ENCODE peak calls at places on chromosomes 4 and X, in five cellular contexts. V, I, Q, G and Z are unnamed samples.

GRCh38 chr4:177251237-177251636 is 58.4 kb upstream of the NEIL3 start:
- DNase-seq in G (no peak), I (no peak), Q (no peak), V (no peak), Z (no peak)

GRCh38 chrX:11137543-11138139 is 26.5 kb downstream of the HCCS start:
- DNase-seq in V (no peak), I (no peak), Q (no peak), G (no peak), Z (peak)

GRCh38 chr4:147480891-147481576 is at the start of gene EDNRA:
- DNase-seq in Q (peak), V (peak), G (peak), I (peak), Z (no peak)

GRCh38 chrX:45505214-45505613 is 304.5 kb upstream of the DIPK2B start:
- DNase-seq in G (no peak), I (no peak), Q (no peak), V (no peak), Z (no peak)

GRCh38 chrX:13742397-13743176 is 8.0 kb downstream of the OFD1 start:
- DNase-seq in V (no peak), Q (no peak), I (no peak), G (no peak), Z (no peak)

GRCh38 chr4:169952236-169953088 is 73.7 kb downstream of the MFAP3L start:
- DNase-seq in Q (no peak), I (no peak), G (no peak), V (no peak), Z (no peak)

GRCh38 chr4:187010052-187010451 is 286.4 kb upstream of the FAT1 start:
- DNase-seq in G (no peak), V (no peak), I (no peak), Q (no peak), Z (no peak)

GRCh38 chrX:39955621-39956020 is 142.1 kb downstream of the BCOR start:
- DNase-seq in I (no peak), V (no peak), Q (no peak), G (no peak), Z (no peak)

GRCh38 chrX:18617351-18617750 is 54.6 kb downstream of the RS1 start:
- DNase-seq in I (peak), Q (no peak), V (no peak), G (no peak), Z (no peak)

GRCh38 chrX:103879339-103879738 is 47.3 kb upstream of the RAB9B start:
- DNase-seq in I (peak), V (no peak), G (no peak), Q (no peak), Z (no peak)

GRCh38 chr4:44086753-44087152 is 361.9 kb downstream of the KCTD8 start:
- DNase-seq in Q (no peak), G (no peak), V (no peak), I (no peak), Z (no peak)

GRCh38 chr4:48173055-48173991 is 39.3 kb upstream of the TXK start:
- DNase-seq in V (no peak), I (peak), G (no peak), Q (no peak), Z (peak)

GRCh38 chr4:83002329-83002728 is 8.3 kb downstream of the LIN54 start:
- DNase-seq in Q (no peak), G (no peak), V (no peak), I (no peak), Z (no peak)

GRCh38 chrX:75746891-75747639 is 38.0 kb downstream of the MAGEE2 start:
- DNase-seq in G (peak), Q (peak), I (peak), V (peak), Z (no peak)

GRCh38 chr4:169414913-169415312 is 144.2 kb upstream of the SH3RF1 start:
- DNase-seq in Q (no peak), V (no peak), G (no peak), I (no peak), Z (no peak)

GRCh38 chrX:1178580-1179057 is 33.8 kb downstream of the CRLF2 start:
- DNase-seq in G (no peak), I (peak), V (no peak), Q (no peak), Z (no peak)

GRCh38 chr4:12488672-12489071 is 995.5 kb downstream of the RAB28 start:
- DNase-seq in I (no peak), G (peak), V (no peak), Q (no peak), Z (no peak)

GRCh38 chrX:69158166-69159040 is 6.8 kb downstream of the PJA1 start:
- DNase-seq in I (peak), Q (no peak), G (peak), V (peak), Z (no peak)

GRCh38 chr4:996994-997374 is 3.8 kb upstream of the SLC26A1 start:
- DNase-seq in I (no peak), Q (no peak), V (no peak), G (no peak), Z (no peak)

GRCh38 chr4:177740563-177740962 is 298.3 kb upstream of the AGA start:
- DNase-seq in Q (no peak), G (no peak), I (peak), V (no peak), Z (no peak)

GRCh38 chr4:66590488-66591215 is 920.4 kb upstream of the EPHA5 start:
- DNase-seq in V (no peak), G (no peak), Q (no peak), I (no peak), Z (peak)

GRCh38 chrX:151537572-151537971 is 25.9 kb upstream of the PASD1 start:
- DNase-seq in I (no peak), V (no peak), G (no peak), Q (no peak), Z (no peak)

GRCh38 chr4:47532658-47533057 is 47.6 kb downstream of the ATP10D start:
- DNase-seq in Q (no peak), V (no peak), G (no peak), I (no peak), Z (no peak)

GRCh38 chr4:102493794-102494193 is 7.4 kb upstream of the NFKB1 start:
- DNase-seq in V (no peak), Q (no peak), I (no peak), G (no peak), Z (no peak)

GRCh38 chr4:106707776-106708603 is 328.1 kb downstream of the DKK2 start:
- DNase-seq in I (no peak), V (no peak), Q (no peak), G (no peak), Z (no peak)

GRCh38 chr4:123397276-123398150 is 918 bp downstream of the SPRY1 start:
- DNase-seq in Q (peak), G (peak), I (no peak), V (peak), Z (no peak)

GRCh38 chr4:8278421-8279287 is 9.1 kb downstream of the HTRA3 start:
- DNase-seq in V (no peak), I (peak), G (peak), Q (no peak), Z (peak)

GRCh38 chrX:73481521-73481920 is 34.7 kb downstream of the CDX4 start:
- DNase-seq in V (no peak), Q (no peak), I (no peak), G (no peak), Z (no peak)

GRCh38 chr4:164725066-164725465 is 28.9 kb upstream of the SMIM31 start:
- DNase-seq in G (no peak), I (no peak), Q (no peak), V (no peak), Z (no peak)

GRCh38 chr4:113998026-113998425 is 18.6 kb upstream of the ARSJ start:
- DNase-seq in G (no peak), Q (no peak), I (no peak), V (no peak), Z (no peak)

GRCh38 chrX:37888010-37888409 is 40.6 kb upstream of the DYNLT3 start:
- DNase-seq in I (no peak), V (no peak), G (no peak), Q (no peak), Z (no peak)

GRCh38 chr4:53014881-53015280 is 152.8 kb downstream of the RASL11B start:
- DNase-seq in Q (no peak), I (no peak), G (no peak), V (no peak), Z (no peak)

GRCh38 chr4:957231-957580 is 16.2 kb downstream of the DGKQ start:
- DNase-seq in I (no peak), Q (no peak), V (no peak), G (peak), Z (no peak)

GRCh38 chr4:182847543-182847942 is 69.6 kb downstream of the DCTD start:
- DNase-seq in I (no peak), Q (no peak), V (no peak), G (no peak), Z (no peak)

GRCh38 chr4:173057906-173058305 is 110.7 kb upstream of the GALNT7 start:
- DNase-seq in I (no peak), Q (no peak), V (no peak), G (no peak), Z (no peak)

GRCh38 chr4:77148081-77148480 is 8.9 kb upstream of the CCNG2 start:
- DNase-seq in Q (no peak), I (no peak), V (no peak), G (no peak), Z (no peak)

GRCh38 chr4:143482753-143483362 is 30.6 kb upstream of the SMARCA5 start:
- DNase-seq in I (peak), V (peak), Q (no peak), G (no peak), Z (peak)

GRCh38 chrX:118726887-118727685 is at the start of gene IL13RA1:
- DNase-seq in G (peak), V (peak), I (peak), Q (peak), Z (no peak)

GRCh38 chr4:22052076-22052475 is 103.5 kb upstream of the KCNIP4 start:
- DNase-seq in I (no peak), V (no peak), Q (no peak), G (no peak), Z (no peak)
- TF ChIP-seq CTCF in I (no peak), V (no peak), Q (no peak), G (no peak), Z (no peak)

DNA sequence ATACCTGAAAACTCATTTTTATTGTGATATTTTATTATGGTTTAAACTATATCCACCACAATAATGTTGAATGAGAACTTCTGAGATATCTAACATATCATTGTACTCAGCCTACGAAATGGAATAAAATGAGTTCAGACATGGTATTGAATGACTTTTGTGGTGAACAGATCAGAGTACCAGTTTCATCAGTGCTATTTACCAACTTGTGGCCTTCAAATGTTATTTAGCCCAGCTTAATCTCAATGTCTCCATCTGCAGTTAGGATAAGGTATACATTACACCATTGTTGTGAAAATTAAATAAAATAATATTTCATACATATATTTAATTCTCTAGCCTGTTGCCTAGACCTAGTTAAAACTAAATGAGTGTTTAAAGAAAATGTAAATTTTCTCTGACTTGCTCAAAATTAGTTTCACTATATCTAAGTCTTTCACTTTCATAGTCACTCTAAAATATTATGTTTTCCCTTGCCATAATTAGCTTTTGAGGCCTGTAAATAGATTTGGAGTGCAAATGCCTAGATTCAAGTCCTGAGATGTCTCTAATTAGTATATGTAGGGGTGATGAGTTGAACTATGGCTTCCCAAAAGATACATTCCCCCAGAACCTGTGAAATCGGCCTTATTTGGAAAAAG is 594.2 kb downstream of the STPG2 start:
- DNase-seq in V (no peak), Q (no peak), I (no peak), G (no peak), Z (no peak)
- TF ChIP-seq CTCF in V (no peak), Q (no peak), I (no peak), G (no peak), Z (no peak)

DNA sequence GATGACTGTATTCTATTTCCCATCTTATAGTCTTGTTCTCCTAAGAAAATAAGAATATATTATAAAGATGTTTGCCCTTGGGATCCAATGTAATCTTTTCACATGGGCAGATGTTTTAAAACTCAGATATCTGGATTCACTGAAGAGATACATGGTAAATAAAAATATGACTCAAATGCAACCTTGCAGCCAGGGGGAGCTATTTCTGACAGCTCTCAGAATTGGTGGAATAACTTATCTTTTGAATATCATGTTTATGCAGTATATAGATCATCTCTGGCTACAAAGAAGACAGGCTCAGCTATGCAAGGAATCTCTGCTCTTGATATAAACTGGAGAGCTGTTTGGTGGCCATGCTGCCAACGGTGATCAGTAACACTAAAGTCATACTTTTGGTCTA is 274.7 kb downstream of the GLUD2 start:
- DNase-seq in G (no peak), Q (no peak), V (no peak), I (peak), Z (no peak)
- TF ChIP-seq CTCF in G (no peak), Q (no peak), V (no peak), I (no peak), Z (no peak)

DNA sequence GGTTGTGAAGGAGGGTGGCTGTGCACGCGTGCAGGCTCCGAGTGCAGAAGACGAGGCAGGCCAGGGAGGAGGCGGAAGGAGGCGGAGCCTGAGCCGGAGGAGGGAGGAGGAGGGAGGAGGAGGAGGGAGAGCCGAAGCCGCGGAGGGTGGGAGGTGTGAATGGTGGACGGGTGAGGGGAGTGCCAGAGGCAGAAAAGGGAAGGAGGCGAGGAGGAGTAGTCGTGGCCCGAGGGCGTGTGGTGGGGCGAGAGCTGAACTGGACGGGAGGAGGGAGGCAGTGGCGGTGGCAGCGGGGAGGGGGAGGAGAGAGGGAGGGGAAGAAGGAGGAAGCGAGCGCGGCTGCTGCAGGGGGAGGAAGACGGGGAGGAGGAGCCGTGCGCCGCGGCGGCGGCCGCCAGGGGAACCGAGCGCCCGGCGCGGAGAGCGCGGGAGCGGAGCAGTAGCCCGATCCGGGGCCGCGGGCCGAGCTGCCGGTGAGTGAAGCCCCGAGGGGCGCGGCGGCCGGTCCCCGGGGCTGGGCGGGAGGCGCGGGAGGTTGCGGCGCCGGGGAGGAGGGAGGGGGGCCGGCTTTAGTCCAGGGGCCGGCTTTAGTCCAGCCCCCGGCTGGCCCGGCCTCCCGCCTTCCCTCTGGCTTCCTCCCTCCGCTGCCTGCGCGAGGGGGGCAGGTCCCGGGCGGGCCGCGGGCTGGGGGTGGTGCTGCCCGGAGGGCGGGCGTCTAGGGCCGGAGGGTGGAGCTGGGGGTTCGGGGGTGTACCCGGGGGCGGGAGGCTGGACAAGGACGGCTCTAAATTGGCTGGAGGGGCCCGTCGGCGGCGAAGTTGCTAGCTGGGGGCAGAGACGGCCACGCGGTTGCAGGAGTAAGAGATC is at the start of gene TMEM164:
- DNase-seq in Q (peak), V (peak), G (peak), I (peak), Z (peak)
- TF ChIP-seq CTCF in Q (no peak), V (no peak), G (no peak), I (no peak), Z (no peak)

GRCh38 chr4:126405369-126405982 is 1090.7 kb downstream of the FAT4 start:
- DNase-seq in G (no peak), V (no peak), Q (no peak), I (no peak), Z (peak)
- TF ChIP-seq CTCF in G (peak), V (peak), Q (peak), I (no peak), Z (peak)

GRCh38 chr4:84502955-84503373 is 3.9 kb upstream of the NKX6-1 start:
- DNase-seq in I (no peak), V (no peak), G (no peak), Q (no peak), Z (no peak)

GRCh38 chr4:84502333-84502954 is 3.4 kb upstream of the NKX6-1 start:
- DNase-seq in Q (no peak), G (no peak), I (no peak), V (no peak), Z (no peak)

GRCh38 chr4:84501721-84502267 is 2.7 kb upstream of the NKX6-1 start:
- DNase-seq in I (no peak), G (no peak), V (peak), Q (no peak), Z (no peak)

GRCh38 chr4:84500386-84501196 is 1.5 kb upstream of the NKX6-1 start:
- DNase-seq in I (no peak), Q (no peak), G (no peak), V (no peak), Z (no peak)

DNA sequence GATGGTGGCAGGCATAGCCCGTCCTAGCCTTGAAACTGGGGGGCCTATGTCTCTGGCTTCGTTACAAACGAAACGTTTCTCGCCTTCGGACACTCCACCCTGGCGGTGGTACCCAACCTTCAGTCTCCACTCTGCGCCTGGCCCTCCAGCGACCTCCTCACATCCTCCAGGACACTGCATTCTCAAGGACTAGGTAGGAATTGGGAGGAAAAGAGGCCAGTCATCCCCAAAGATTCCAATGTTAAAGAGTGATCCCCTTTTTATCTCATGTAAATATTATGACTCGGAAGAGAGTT is 2.1 kb upstream of the NKX6-1 start:
- DNase-seq in G (no peak), I (no peak), V (no peak), Q (no peak), Z (no peak)
- TF ChIP-seq CTCF in G (no peak), I (no peak), V (no peak), Q (no peak), Z (no peak)

DNA sequence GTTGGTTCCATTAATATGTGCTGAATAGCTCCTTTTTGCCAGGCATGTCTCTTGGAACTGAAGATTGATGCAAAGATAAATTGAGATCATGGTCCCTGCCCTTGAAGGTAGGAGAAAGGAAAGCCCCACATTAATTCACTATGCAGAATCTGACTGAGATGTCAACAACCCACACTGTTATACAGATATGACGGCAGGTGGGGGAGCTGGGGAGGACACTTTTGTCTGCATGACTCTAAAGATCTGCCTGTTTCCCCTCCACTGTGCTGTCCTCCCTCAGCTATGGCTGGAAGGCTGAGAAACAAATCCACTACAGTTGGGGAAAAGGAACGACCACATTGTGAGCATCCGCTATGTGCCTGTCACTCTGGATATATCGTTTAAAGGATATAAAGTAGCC is 36.3 kb upstream of the IGFBP7 start:
- DNase-seq in Q (no peak), V (no peak), G (no peak), I (no peak), Z (no peak)
- TF ChIP-seq CTCF in Q (no peak), V (no peak), G (no peak), I (no peak), Z (no peak)

DNA sequence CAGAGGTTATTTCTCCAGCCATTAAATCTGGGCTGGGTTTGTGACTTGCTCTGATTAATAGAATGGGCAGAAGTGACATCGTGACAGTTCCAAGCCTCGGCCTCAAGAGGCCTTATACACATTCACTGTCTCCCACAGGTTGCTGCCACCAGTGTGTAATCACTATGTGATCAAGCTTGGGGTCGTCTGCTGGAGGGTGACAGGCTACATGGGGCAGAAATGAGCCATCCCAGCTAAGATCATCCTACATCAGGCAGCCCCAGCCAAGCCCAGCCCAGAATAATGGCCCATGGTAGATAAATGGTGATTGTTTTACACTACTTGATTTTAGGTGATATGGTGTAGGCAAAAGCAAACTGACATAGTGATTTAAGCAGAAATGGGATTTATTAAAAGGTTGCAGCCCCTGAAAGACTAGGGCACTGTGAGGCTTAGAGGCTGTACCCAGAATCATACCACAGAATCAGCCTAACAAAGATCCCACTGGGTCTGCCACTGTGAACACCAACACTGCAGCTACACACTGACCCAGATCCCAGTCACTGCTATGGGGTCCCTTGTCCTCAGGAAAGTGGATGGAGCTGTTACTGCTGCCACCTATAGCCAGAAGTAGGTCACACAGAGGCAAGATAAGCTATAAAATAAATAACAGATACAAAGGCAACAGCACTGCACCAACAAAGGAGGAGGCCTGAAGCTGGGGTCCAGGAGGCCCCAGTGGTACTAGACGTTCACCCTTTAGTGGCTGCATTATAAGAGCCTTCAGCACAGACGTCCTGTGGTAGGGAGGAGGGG is 159.6 kb upstream of the RBPJ start:
- DNase-seq in Q (no peak), V (no peak), I (no peak), G (no peak), Z (no peak)
- TF ChIP-seq CTCF in Q (no peak), V (no peak), I (no peak), G (no peak), Z (peak)